ENCODE peak calls at places on chromosomes 6 and 20, in nine cellular contexts. T is psoas muscle, N is astrocyte, L is GM12865, K is heart right ventricle, X is neural progenitor cell, O is cardiac muscle cell, D is hepatocyte, F is A549. C is an unnamed sample.

GRCh38 chr20:2867081-2867860 is 6.0 kb upstream of the PTPRA start:
- DNase-seq in T (no peak), N (no peak), L (no peak), K (no peak), X (no peak), O (no peak), D (no peak), F (no peak), C (no peak)

GRCh38 chr6:161195418-161195817 is 78.4 kb downstream of the AGPAT4 start:
- DNase-seq in T (no peak), N (no peak), L (no peak), K (no peak), X (no peak), O (no peak), D (no peak), F (no peak), C (no peak)

GRCh38 chr6:26249959-26250805 is 114.8 kb upstream of the BTN3A2 start:
- DNase-seq in T (no peak), N (peak; percentile 74), L (peak; percentile 95), K (peak; percentile 29), X (peak; percentile 93), O (peak; percentile 73), D (peak; percentile 88), F (peak; percentile 82), C (peak; percentile 83)

GRCh38 chr6:153790048-153790447 is 249.0 kb upstream of the OPRM1 start:
- DNase-seq in T (no peak), N (peak; percentile 86), L (no peak), K (no peak), X (no peak), O (no peak), D (peak; percentile 54), F (peak; percentile 43), C (peak; percentile 87)

GRCh38 chr6:44100088-44100550 is 27.1 kb downstream of the MRPL14 start:
- DNase-seq in T (no peak), N (no peak), L (peak; percentile 41), K (peak; percentile 30), X (peak; percentile 50), O (peak; percentile 66), D (peak; percentile 62), F (peak; percentile 39), C (peak; percentile 53)

GRCh38 chr6:40931927-40932326 is 107.1 kb downstream of the UNC5CL start:
- DNase-seq in T (no peak), N (peak; percentile 33), L (no peak), K (no peak), X (no peak), O (no peak), D (no peak), F (no peak), C (peak; percentile 34)

GRCh38 chr6:113625850-113626249 is 231.3 kb upstream of the MARCKS start:
- DNase-seq in T (no peak), N (no peak), L (peak; percentile 71), K (no peak), X (no peak), O (no peak), D (no peak), F (no peak), C (no peak)

GRCh38 chr20:44157061-44157460 is 29.9 kb downstream of the JPH2 start:
- DNase-seq in T (no peak), N (no peak), L (no peak), K (no peak), X (no peak), O (no peak), D (no peak), F (no peak), C (no peak)

GRCh38 chr6:87237804-87238203 is 82.4 kb downstream of the ZNF292 start:
- DNase-seq in T (no peak), N (peak; percentile 16), L (peak; percentile 35), K (no peak), X (no peak), O (no peak), D (no peak), F (peak; percentile 4), C (peak; percentile 47)

GRCh38 chr6:160030103-160030502 is 61.2 kb downstream of the IGF2R start:
- DNase-seq in T (peak; percentile 92), N (peak; percentile 96), L (no peak), K (peak; percentile 93), X (peak; percentile 80), O (peak; percentile 87), D (peak; percentile 86), F (peak; percentile 6), C (peak; percentile 95)

GRCh38 chr20:62141397-62142251 is 1.6 kb downstream of the PSMA7 start:
- DNase-seq in T (no peak), N (no peak), L (peak; percentile 25), K (no peak), X (peak; percentile 54), O (peak; percentile 43), D (peak; percentile 59), F (peak; percentile 45), C (peak; percentile 60)

GRCh38 chr6:38212579-38212978 is 393.1 kb downstream of the ZFAND3 start:
- DNase-seq in T (no peak), N (peak; percentile 14), L (no peak), K (peak; percentile 12), X (peak; percentile 47), O (peak; percentile 10), D (no peak), F (no peak), C (peak; percentile 24)

GRCh38 chr20:12847862-12848261 is 160.9 kb upstream of the SPTLC3 start:
- DNase-seq in T (no peak), N (no peak), L (no peak), K (no peak), X (peak; percentile 21), O (peak; percentile 83), D (peak; percentile 48), F (no peak), C (no peak)

GRCh38 chr20:61210862-61211261 is 41.2 kb upstream of the CDH4 start:
- DNase-seq in T (no peak), N (no peak), L (no peak), K (no peak), X (no peak), O (no peak), D (no peak), F (no peak), C (no peak)

GRCh38 chr6:113736978-113737377 is 120.2 kb upstream of the MARCKS start:
- DNase-seq in T (no peak), N (no peak), L (no peak), K (no peak), X (no peak), O (no peak), D (no peak), F (no peak), C (no peak)

GRCh38 chr20:51335329-51335841 is 207.1 kb downstream of the NFATC2 start:
- DNase-seq in T (no peak), N (peak; percentile 100), L (peak; percentile 89), K (no peak), X (no peak), O (no peak), D (peak; percentile 68), F (peak; percentile 84), C (peak; percentile 99)

GRCh38 chr20:38875170-38875993 is 50.8 kb upstream of the FAM83D start:
- DNase-seq in T (no peak), N (no peak), L (peak; percentile 98), K (peak; percentile 15), X (no peak), O (no peak), D (no peak), F (no peak), C (no peak)
- TF ChIP-seq CTCF in T (no peak), N (no peak), L (no peak), K (no peak), X (no peak), O (no peak), D (no peak), F (no peak), C (no peak)

GRCh38 chr6:163461696-163462095 is 47.2 kb downstream of the QKI start:
- DNase-seq in T (no peak), N (no peak), L (peak; percentile 29), K (no peak), X (no peak), O (no peak), D (no peak), F (no peak), C (no peak)

GRCh38 chr6:163459536-163459935 is 45.0 kb downstream of the QKI start:
- DNase-seq in T (no peak), N (peak; percentile 76), L (no peak), K (no peak), X (no peak), O (no peak), D (no peak), F (no peak), C (peak; percentile 38)

GRCh38 chr6:163459007-163459406 is 44.5 kb downstream of the QKI start:
- DNase-seq in T (no peak), N (no peak), L (no peak), K (no peak), X (no peak), O (no peak), D (no peak), F (no peak), C (no peak)

GRCh38 chr6:163457637-163458561 is 43.4 kb downstream of the QKI start:
- DNase-seq in T (peak; percentile 20), N (peak; percentile 97), L (peak; percentile 44), K (no peak), X (no peak), O (peak; percentile 44), D (peak; percentile 39), F (peak; percentile 42), C (peak; percentile 89)

DNA sequence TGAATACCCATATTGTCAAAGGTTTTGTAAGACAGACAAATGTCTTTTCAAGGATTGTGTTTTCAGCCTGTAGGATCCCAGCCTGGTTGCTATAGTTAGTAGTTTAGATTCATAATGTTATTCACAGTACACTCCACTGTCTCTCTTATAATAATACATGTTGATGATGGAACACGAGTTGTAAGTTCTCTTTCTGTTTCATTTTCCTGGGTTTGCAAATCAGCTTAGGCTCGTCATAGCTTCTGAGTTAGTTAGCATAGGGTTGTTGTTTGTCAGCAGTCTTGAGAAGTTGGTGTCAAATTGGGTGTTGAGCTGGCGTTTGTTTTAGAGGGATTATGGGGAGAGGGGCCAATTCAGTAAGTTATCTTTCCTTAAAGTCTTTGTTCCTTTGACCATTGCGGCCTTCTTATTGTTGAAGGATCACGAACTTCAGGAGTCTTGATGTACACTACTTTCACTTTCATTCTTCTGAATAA is 45.8 kb downstream of the QKI start:
- DNase-seq in T (no peak), N (peak; percentile 63), L (peak; percentile 71), K (no peak), X (peak; percentile 42), O (no peak), D (no peak), F (no peak), C (peak; percentile 43)
- H3K4me3 ChIP-seq in T (peak overlapping the region; percentile 62), N (peak overlapping the region; percentile 65), L (peak overlapping the region; percentile 87), K (peak overlapping the region; percentile 45), X (no peak overlapping the region), O (no peak overlapping the region), D (no peak overlapping the region), F (peak overlapping the region; percentile 43), C (peak overlapping the region; percentile 48)

DNA sequence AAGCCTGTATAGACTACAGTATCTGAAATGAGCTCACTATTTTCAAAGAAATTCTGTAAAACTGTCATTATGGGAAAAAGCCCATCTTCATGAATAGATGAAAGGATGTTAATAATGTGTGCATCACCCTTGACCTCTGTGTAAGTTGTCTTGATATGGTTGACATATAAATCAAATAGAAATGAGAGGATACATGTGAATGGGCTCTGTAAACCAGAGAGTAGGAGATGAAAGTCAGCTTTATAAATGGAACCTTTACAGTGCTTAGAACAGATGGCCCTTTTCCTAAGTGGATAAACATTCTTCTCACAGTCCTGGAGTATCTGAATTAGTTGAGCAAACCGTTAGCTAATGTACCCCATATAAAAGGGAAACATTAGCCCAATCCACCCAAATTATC is 57.5 kb downstream of the MYLK4 start:
- DNase-seq in T (no peak), N (no peak), L (no peak), K (no peak), X (no peak), O (no peak), D (no peak), F (no peak), C (no peak)
- TF ChIP-seq CTCF in T (no peak), N (no peak), L (no peak), K (no peak), X (no peak), O (no peak), D (no peak), F (no peak), C (no peak)

GRCh38 chr20:17530716-17531536 is at the start of gene BFSP1:
- DNase-seq in T (peak; percentile 53), N (peak; percentile 47), L (peak; percentile 60), K (peak; percentile 32), X (peak; percentile 96), O (peak; percentile 77), D (peak; percentile 72), F (peak; percentile 79), C (peak; percentile 74)
- H3K4me3 ChIP-seq in T (peak within 1 kb of the TSS; percentile 70), N (peak within 1 kb of the TSS; percentile 65), L (peak within 1 kb of the TSS; percentile 37), K (peak within 1 kb of the TSS; percentile 59), X (peak within 1 kb of the TSS; percentile 46), O (peak within 1 kb of the TSS; percentile 33), D (peak within 1 kb of the TSS; percentile 66), F (peak within 1 kb of the TSS; percentile 55), C (peak within 1 kb of the TSS; percentile 48)